ENCODE peak calls at places on chromosomes 4 and X, in ten cellular contexts. Q is neural crest cell, V is Caco-2, L is pancreas, W is mucosa of descending colon, M is cardiac fibroblast, U is astrocyte of the spinal cord, X is tibial nerve, J is fibroblast of lung, A is type B pancreatic cell. B is an unnamed sample.

GRCh38 chr4:85078016-85078415 is 111.5 kb upstream of the WDFY3 start:
- DNase-seq in Q (no peak), M (no peak), J (no peak), L (no peak), X (no peak), W (no peak), A (no peak), V (no peak), U (no peak), B (no peak)

GRCh38 chrX:2608638-2609430 is 82.3 kb upstream of the CD99 start:
- DNase-seq in X (peak), W (peak), A (peak), V (peak), L (peak), Q (peak), M (peak), J (peak), U (peak), B (peak)

GRCh38 chrX:111181883-111182400 is 86.0 kb downstream of the PAK3 start:
- DNase-seq in L (no peak), W (no peak), X (no peak), Q (no peak), J (no peak), V (no peak), A (no peak), M (no peak), U (no peak), B (no peak)

GRCh38 chr4:68907788-68908700 is 43.6 kb downstream of the UGT2A3 start:
- DNase-seq in A (no peak), V (no peak), Q (no peak), J (no peak), L (no peak), M (no peak), U (no peak), X (no peak), W (no peak), B (no peak)

GRCh38 chrX:121307441-121307840 is 260.0 kb downstream of the GLUD2 start:
- DNase-seq in U (no peak), A (no peak), M (peak), Q (no peak), J (no peak), L (no peak), W (no peak), V (no peak), X (no peak), B (no peak)

GRCh38 chrX:116409224-116409623 is 27.2 kb upstream of the SLC6A14 start:
- DNase-seq in Q (no peak), A (no peak), X (no peak), J (no peak), L (no peak), M (no peak), V (no peak), W (no peak), U (no peak), B (no peak)

GRCh38 chrX:104335765-104336164 is 81.0 kb upstream of the ESX1 start:
- DNase-seq in X (no peak), Q (no peak), W (no peak), V (no peak), A (no peak), J (peak), M (peak), L (no peak), U (peak), B (no peak)

GRCh38 chr4:68433582-68433981 is 13.7 kb upstream of the TMPRSS11E start:
- DNase-seq in J (no peak), L (no peak), W (no peak), M (no peak), A (no peak), X (no peak), V (no peak), U (no peak), Q (no peak), B (no peak)

GRCh38 chr4:86894465-86894864 is 2.2 kb upstream of the C4orf36 start:
- DNase-seq in X (no peak), L (no peak), W (no peak), Q (no peak), U (no peak), M (peak), A (no peak), J (no peak), V (no peak), B (no peak)

GRCh38 chr4:39621582-39621981 is 17.1 kb downstream of the SMIM14 start:
- DNase-seq in L (peak), M (peak), W (no peak), A (no peak), J (peak), X (no peak), Q (no peak), V (peak), U (peak), B (no peak)

GRCh38 chr4:180636696-180637095 is 1606.5 kb upstream of the TENM3 start:
- DNase-seq in L (no peak), U (peak), Q (no peak), J (peak), W (no peak), V (no peak), M (no peak), A (no peak), X (no peak), B (no peak)

GRCh38 chr4:151098191-151098590 is 1.2 kb upstream of the RPS3A start:
- DNase-seq in M (no peak), W (no peak), Q (no peak), J (no peak), X (no peak), U (no peak), L (no peak), A (no peak), V (no peak), B (peak)

GRCh38 chr4:183165371-183165770 is 66.3 kb downstream of the WWC2 start:
- DNase-seq in V (no peak), L (no peak), A (no peak), W (no peak), U (no peak), Q (no peak), M (peak), J (no peak), X (no peak), B (no peak)

GRCh38 chr4:3207531-3208037 is 41.4 kb upstream of the MSANTD1 start:
- DNase-seq in Q (no peak), L (no peak), U (no peak), V (no peak), W (no peak), A (no peak), J (peak), M (peak), X (no peak), B (no peak)

GRCh38 chr4:133377286-133377685 is 228.2 kb downstream of the PCDH10 start:
- DNase-seq in X (no peak), Q (no peak), J (no peak), A (no peak), M (no peak), V (no peak), L (no peak), U (no peak), W (no peak), B (no peak)

GRCh38 chr4:139208404-139208945 is 31.5 kb upstream of the ELF2 start:
- DNase-seq in Q (no peak), W (no peak), X (no peak), L (no peak), V (no peak), U (peak), J (peak), A (no peak), M (peak), B (peak)

GRCh38 chrX:47840106-47840505 is 3.4 kb downstream of the ZNF81 start:
- DNase-seq in V (no peak), Q (no peak), M (no peak), X (no peak), L (no peak), J (no peak), U (no peak), W (no peak), A (no peak), B (no peak)

GRCh38 chr4:87219648-87220093 is 747 bp downstream of the KLHL8 start:
- DNase-seq in W (peak), J (no peak), U (no peak), M (peak), V (no peak), A (peak), Q (peak), X (no peak), L (no peak), B (peak)

GRCh38 chr4:94995684-94996394 is 238.1 kb downstream of the BMPR1B start:
- DNase-seq in A (no peak), Q (no peak), M (no peak), U (peak), X (no peak), J (peak), V (no peak), L (no peak), W (no peak), B (no peak)

GRCh38 chrX:93985621-93986020 is 311.6 kb downstream of the FAM133A start:
- DNase-seq in Q (no peak), A (no peak), L (no peak), W (no peak), J (no peak), M (peak), V (no peak), U (no peak), X (no peak), B (no peak)

GRCh38 chrX:119155416-119156035 is 27.9 kb upstream of the KIAA1210 start:
- DNase-seq in V (no peak), X (no peak), W (no peak), J (peak), A (no peak), Q (no peak), U (peak), L (no peak), M (peak), B (no peak)

GRCh38 chrX:19554786-19555185 is 39.5 kb upstream of the MAP3K15 start:
- DNase-seq in U (peak), J (peak), L (no peak), M (peak), X (no peak), Q (no peak), A (no peak), V (no peak), W (no peak), B (no peak)

GRCh38 chr4:38621004-38621684 is 42.9 kb upstream of the KLF3 start:
- DNase-seq in L (peak), V (peak), X (no peak), A (no peak), M (peak), U (no peak), Q (no peak), W (no peak), J (peak), B (peak)

GRCh38 chr4:82833696-82834313 is 35.2 kb upstream of the SCD5 start:
- DNase-seq in A (no peak), W (no peak), V (no peak), Q (no peak), X (no peak), L (no peak), J (peak), M (peak), U (peak), B (no peak)

GRCh38 chr4:151940290-151940689 is 179.5 kb upstream of the GATB start:
- DNase-seq in V (no peak), W (no peak), X (no peak), L (no peak), U (no peak), J (no peak), Q (no peak), A (no peak), M (no peak), B (no peak)

GRCh38 chr4:152970102-152970820 is 34.1 kb downstream of the FHDC1 start:
- DNase-seq in X (no peak), M (no peak), L (no peak), U (peak), Q (no peak), V (no peak), W (no peak), A (no peak), J (no peak), B (no peak)

DNA sequence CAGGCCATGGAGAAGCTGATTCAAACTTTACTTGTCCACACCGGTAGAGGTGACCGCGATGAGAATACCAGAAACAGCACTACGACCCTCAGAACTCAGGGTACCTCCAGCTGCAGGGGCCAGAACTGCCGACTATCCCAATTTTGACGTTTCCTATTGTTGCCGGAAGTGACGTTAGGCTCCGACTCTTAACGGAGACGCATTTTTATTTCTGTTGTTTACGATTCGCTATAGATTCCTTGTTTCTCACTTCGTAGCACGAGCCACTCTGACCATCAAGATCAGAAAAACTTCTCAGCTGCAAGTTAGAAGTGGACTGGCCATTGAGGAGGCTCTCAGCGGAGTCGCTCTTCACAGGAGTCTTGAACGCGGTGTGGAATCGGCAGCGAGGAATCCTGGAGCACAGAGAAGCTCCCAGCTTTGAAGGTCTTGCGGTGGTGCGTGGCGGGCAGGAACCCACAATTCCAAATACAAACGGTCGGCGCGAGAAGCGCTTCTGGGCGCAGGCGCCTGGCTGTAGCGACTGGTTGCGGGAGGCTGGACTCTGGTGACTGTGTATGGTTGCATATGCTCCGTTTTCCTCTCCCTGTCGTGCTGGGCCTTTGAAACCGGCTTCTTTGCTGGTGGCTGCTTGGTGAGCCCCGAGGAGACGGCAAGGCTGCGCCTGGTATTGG is at the start of the genes CEP44 and FBXO8:
- DNase-seq in X (peak), V (peak), L (peak), Q (peak), W (peak), J (peak), A (peak), M (peak), U (peak), B (peak)
- TF ChIP-seq CTCF in X (no peak), V (no peak), L (no peak), Q (no peak), W (no peak), J (no peak), A (no peak), M (no peak), U (no peak), B (no peak)

GRCh38 chr4:5821665-5822358 is 71.1 kb downstream of the CRMP1 start:
- DNase-seq in Q (peak), X (no peak), V (no peak), A (no peak), M (no peak), U (no peak), W (no peak), L (no peak), J (no peak), B (no peak)
- TF ChIP-seq CTCF in Q (peak), X (no peak), V (peak), A (peak), M (peak), U (peak), W (no peak), L (peak), J (peak), B (peak)

GRCh38 chrX:82218361-82218760 is 1016.5 kb downstream of the SH3BGRL start:
- DNase-seq in A (no peak), W (no peak), V (no peak), M (peak), U (no peak), X (no peak), Q (no peak), J (peak), L (no peak), B (no peak)
- TF ChIP-seq CTCF in A (peak), W (no peak), V (no peak), M (no peak), U (no peak), X (no peak), Q (peak), J (no peak), L (no peak), B (peak)

GRCh38 chr4:181802207-181802606 is 441.0 kb upstream of the TENM3 start:
- DNase-seq in J (no peak), M (no peak), W (no peak), V (no peak), A (no peak), L (no peak), Q (no peak), U (no peak), X (no peak), B (no peak)

GRCh38 chr4:181799670-181800069 is 443.5 kb upstream of the TENM3 start:
- DNase-seq in L (no peak), A (no peak), V (no peak), U (no peak), J (no peak), W (no peak), M (no peak), Q (no peak), X (no peak), B (no peak)

GRCh38 chr4:181792641-181793612 is 450.3 kb upstream of the TENM3 start:
- DNase-seq in J (no peak), A (no peak), L (no peak), X (no peak), W (no peak), V (no peak), Q (no peak), U (no peak), M (no peak), B (no peak)

GRCh38 chr4:181796502-181796901 is 446.7 kb upstream of the TENM3 start:
- DNase-seq in M (peak), U (peak), W (no peak), Q (no peak), L (no peak), J (peak), X (no peak), V (no peak), A (no peak), B (no peak)
- TF ChIP-seq CTCF in M (no peak), U (no peak), W (no peak), Q (no peak), L (no peak), J (no peak), X (no peak), V (no peak), A (no peak), B (no peak)

GRCh38 chrX:87067795-87068194 is 449.8 kb upstream of the KLHL4 start:
- DNase-seq in V (no peak), Q (no peak), M (no peak), L (no peak), A (no peak), W (no peak), J (no peak), U (no peak), X (no peak), B (no peak)

GRCh38 chrX:87064522-87064921 is 453.1 kb upstream of the KLHL4 start:
- DNase-seq in U (no peak), J (no peak), M (no peak), Q (no peak), L (no peak), W (no peak), V (no peak), A (no peak), X (no peak), B (no peak)

DNA sequence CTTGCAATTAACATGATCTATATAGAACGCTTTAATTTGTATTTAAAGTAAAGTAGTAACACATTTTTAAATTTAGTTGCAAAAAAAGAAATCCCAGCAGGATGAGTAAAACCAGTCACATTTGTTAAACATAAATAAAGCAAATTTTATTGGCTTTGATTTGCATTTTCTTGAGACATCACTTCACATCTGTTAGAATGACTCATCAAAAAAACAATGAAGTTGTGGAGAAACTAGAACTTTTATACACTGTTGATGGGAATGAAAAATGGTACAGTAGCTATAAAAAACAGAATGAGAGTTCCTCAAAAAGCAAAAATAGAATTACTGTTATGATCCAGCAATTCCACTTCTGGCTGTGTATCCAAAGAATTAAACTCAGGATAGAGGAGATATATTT is 454.0 kb upstream of the KLHL4 start:
- DNase-seq in A (no peak), U (no peak), W (no peak), X (no peak), L (no peak), J (peak), V (no peak), Q (no peak), M (peak), B (no peak)
- TF ChIP-seq CTCF in A (no peak), U (no peak), W (no peak), X (no peak), L (no peak), J (no peak), V (no peak), Q (no peak), M (no peak), B (no peak)

GRCh38 chrX:8672176-8672575 is 59.8 kb downstream of the ANOS1 start:
- DNase-seq in L (no peak), M (no peak), J (no peak), W (no peak), U (no peak), V (no peak), Q (no peak), A (no peak), X (no peak), B (no peak)
- TF ChIP-seq CTCF in L (no peak), M (no peak), J (no peak), W (no peak), U (no peak), V (no peak), Q (peak), A (peak), X (no peak), B (no peak)

DNA sequence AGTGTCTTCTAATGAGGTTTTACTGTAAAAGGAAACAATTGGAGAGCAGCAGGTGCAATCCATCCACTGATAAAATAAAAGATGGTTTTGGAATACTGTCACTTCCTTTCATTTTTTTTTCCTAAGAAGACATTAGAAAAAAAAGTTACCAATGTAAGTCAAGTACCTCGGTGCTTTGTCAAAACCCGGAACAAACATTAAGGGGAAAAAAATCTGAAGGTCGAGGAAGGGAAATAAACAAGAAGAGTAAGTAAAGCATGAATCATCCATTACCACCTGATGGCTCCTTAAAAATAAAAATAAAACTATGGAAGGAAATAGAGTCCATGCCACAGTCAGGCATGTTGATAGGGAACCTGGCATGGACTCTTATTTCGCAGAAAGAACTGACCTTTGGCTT is 15.3 kb upstream of the XPNPEP2 start:
- DNase-seq in A (no peak), U (no peak), L (no peak), M (peak), J (no peak), Q (no peak), X (no peak), W (no peak), V (no peak), B (no peak)
- TF ChIP-seq CTCF in A (no peak), U (no peak), L (no peak), M (no peak), J (no peak), Q (no peak), X (no peak), W (no peak), V (no peak), B (no peak)

GRCh38 chrX:69179380-69179911 is 14.2 kb upstream of the PJA1 start:
- DNase-seq in V (no peak), L (no peak), U (peak), M (no peak), J (peak), A (no peak), X (no peak), Q (no peak), W (no peak), B (no peak)
- TF ChIP-seq CTCF in V (no peak), L (no peak), U (no peak), M (no peak), J (no peak), A (no peak), X (no peak), Q (no peak), W (no peak), B (no peak)

DNA sequence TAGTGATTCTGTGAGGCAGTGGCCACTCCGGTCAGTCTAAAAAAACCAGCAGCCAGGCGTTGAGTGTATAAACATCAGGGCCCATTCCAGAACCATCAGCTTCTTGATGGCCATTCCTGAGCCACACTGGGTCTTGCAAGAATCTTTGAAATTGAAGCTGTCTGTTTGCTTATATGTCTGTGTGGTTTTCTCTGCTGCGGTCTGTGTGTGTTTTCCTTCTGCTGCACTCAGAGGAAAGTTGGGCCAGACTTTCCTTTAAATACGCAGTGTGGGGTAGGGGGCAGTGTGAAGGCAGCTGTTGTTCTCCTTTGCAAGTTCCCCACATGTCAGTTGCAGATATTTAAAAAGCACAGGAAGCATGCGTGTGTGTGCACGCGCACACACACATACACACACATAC is 32.2 kb downstream of the CCKAR start:
- DNase-seq in U (peak), Q (no peak), A (peak), M (no peak), W (no peak), V (no peak), X (no peak), L (no peak), J (peak), B (no peak)
- TF ChIP-seq CTCF in U (peak), Q (no peak), A (no peak), M (no peak), W (no peak), V (no peak), X (no peak), L (no peak), J (no peak), B (no peak)

DNA sequence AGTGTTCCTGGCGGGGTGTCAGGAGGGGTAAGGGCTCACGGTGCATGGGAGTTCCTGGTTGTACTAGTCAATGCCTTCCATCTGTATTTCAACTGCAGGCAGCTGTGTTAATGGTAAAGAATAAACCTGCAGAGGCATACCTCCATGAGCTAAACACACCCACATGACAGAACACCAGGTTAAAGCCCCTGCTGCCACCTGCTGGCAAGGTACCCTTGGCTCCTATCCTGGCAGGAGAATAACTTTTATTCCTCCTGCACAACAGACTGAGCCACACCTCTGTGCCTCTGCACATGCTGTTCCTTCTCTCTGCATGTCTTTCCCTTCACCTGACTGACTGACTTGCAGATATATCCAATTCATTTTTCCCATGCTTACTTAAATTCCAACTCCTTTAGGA is 11.1 kb downstream of the ITIH6 start:
- DNase-seq in U (no peak), X (no peak), V (no peak), Q (no peak), A (no peak), J (no peak), W (no peak), L (no peak), M (peak), B (no peak)
- TF ChIP-seq CTCF in U (no peak), X (peak), V (peak), Q (peak), A (peak), J (no peak), W (no peak), L (no peak), M (no peak), B (no peak)

B was measured in CD14-positive monocyte.